ENCODE peak calls at places on chromosomes 7 and 10, in four cellular contexts. L is HepG2, S is K562, K is H1. O is an unnamed sample.

GRCh38 chr10:80141696-80142460 is 9.3 kb downstream of the PLAC9 start:
- DNase-seq in L (no peak), S (no peak), K (no peak), O (no peak)

GRCh38 chr7:101550641-101551531 is 78.2 kb downstream of the MYL10 start:
- DNase-seq in L (no peak), S (peak; percentile 40), K (no peak), O (no peak)

GRCh38 chr10:3126741-3127342 is 45.7 kb downstream of the PITRM1 start:
- DNase-seq in L (no peak), S (no peak), K (no peak), O (no peak)

GRCh38 chr7:3243256-3243655 is 57.8 kb upstream of the SDK1 start:
- DNase-seq in L (no peak), S (no peak), K (no peak), O (no peak)

GRCh38 chr7:55478700-55479099 is 93.6 kb downstream of the VOPP1 start:
- DNase-seq in L (no peak), S (no peak), K (no peak), O (no peak)

GRCh38 chr7:4709187-4709586 is 27.1 kb downstream of the FOXK1 start:
- DNase-seq in L (no peak), S (no peak), K (no peak), O (no peak)

GRCh38 chr7:141012696-141013344 is 1.9 kb downstream of the MRPS33 start:
- DNase-seq in L (no peak), S (no peak), K (no peak), O (no peak)

GRCh38 chr10:12469345-12469744 is 120.0 kb downstream of the CAMK1D start:
- DNase-seq in L (no peak), S (no peak), K (no peak), O (peak; percentile 63)

GRCh38 chr7:108239501-108240225 is 109.5 kb upstream of the LAMB4 start:
- DNase-seq in L (no peak), S (no peak), K (no peak), O (no peak)

GRCh38 chr7:5595545-5596045 is 172.0 kb upstream of the TNRC18 start:
- DNase-seq in L (no peak), S (peak; percentile 84), K (no peak), O (peak; percentile 58)

GRCh38 chr7:71871446-71871845 is 540.7 kb downstream of the CALN1 start:
- DNase-seq in L (no peak), S (peak; percentile 38), K (no peak), O (no peak)

GRCh38 chr10:61781969-61782403 is 119.3 kb downstream of the CABCOCO1 start:
- DNase-seq in L (no peak), S (peak; percentile 79), K (no peak), O (no peak)
- TF ChIP-seq RNF2 in L (no peak), S (peak; percentile 26), K (no peak), O (no peak)

GRCh38 chr7:149020483-149020882 is 7.8 kb downstream of the PDIA4 start:
- DNase-seq in L (no peak), S (no peak), K (no peak), O (no peak)
- TF ChIP-seq EP300 in L (no peak), S (no peak), K (no peak), O (no peak)

DNA sequence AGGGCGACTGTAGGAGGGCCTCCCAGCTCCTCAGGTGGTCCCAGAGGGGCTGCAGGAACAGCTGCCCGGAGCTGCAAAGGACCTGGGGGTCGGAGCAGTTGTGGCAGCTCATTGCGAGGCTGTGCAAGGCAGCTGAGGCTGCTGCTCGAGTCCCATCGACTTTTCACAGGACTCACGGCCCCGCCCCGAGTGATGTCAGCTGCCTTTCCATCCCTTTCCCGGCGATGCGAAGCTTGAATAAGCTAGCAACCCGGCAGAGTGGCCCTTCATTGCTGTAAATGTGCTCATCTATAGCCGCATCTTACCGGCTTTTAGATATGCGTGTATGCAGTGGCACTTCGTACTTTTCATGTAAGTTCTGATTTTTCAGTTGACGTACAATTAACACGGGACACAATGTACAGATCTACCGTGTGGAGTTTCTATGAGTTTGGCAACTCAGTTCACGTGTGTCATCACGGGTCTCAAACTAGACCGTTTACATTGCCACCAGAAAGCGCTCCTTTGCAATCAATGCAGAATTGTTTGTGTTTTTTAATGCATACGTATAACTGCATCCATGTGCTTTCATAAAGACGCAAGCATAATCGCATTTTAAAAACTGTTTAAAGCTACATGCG is at the start of gene CH25H:
- DNase-seq in L (no peak), S (no peak), K (no peak), O (peak; percentile 46)
- TF ChIP-seq RNF2 in L (no peak), S (no peak), K (no peak), O (peak; percentile 13)

GRCh38 chr7:8125680-8126444 is 136.1 kb downstream of the ICA1 start:
- DNase-seq in L (no peak), S (no peak), K (no peak), O (no peak)
- TF ChIP-seq EP300 in L (no peak), S (no peak), K (no peak), O (no peak)